ENCODE peak calls at places on chromosome 20, in seven cellular contexts. R, X, G, T, I, L and Z are unnamed samples.

GRCh38 chr20:406200-407096 is 1.7 kb upstream of the RBCK1 start:
- DNase-seq in G (no peak), R (no peak), X (no peak), L (no peak), I (no peak), T (no peak), Z (no peak)

GRCh38 chr20:56580226-56580625 is 47.2 kb downstream of the FAM209B start:
- DNase-seq in I (no peak), T (no peak), X (no peak), G (no peak), R (no peak), L (no peak), Z (no peak)

GRCh38 chr20:51154708-51155690 is 132.1 kb upstream of the KCNG1 start:
- DNase-seq in L (no peak), G (no peak), R (no peak), I (no peak), X (no peak), T (no peak), Z (no peak)

GRCh38 chr20:46350986-46351267 is 42.6 kb upstream of the CDH22 start:
- DNase-seq in I (no peak), G (no peak), X (no peak), R (no peak), L (no peak), T (no peak), Z (no peak)

GRCh38 chr20:49319204-49319809 is 41.5 kb upstream of the ZNFX1 start:
- DNase-seq in T (no peak), I (no peak), L (no peak), G (no peak), R (no peak), X (no peak), Z (no peak)

GRCh38 chr20:41428285-41428684 is 61.7 kb upstream of the EMILIN3 start:
- DNase-seq in L (no peak), X (peak), T (no peak), I (peak), R (no peak), G (peak), Z (peak)

GRCh38 chr20:63860325-63861051 is 810 bp upstream of the ABHD16B start:
- DNase-seq in L (no peak), I (no peak), G (no peak), X (no peak), R (no peak), T (no peak), Z (no peak)

GRCh38 chr20:63772781-63773520 is 33.4 kb downstream of the SLC2A4RG start:
- DNase-seq in R (no peak), L (no peak), I (no peak), X (no peak), T (no peak), G (peak), Z (no peak)

GRCh38 chr20:44834693-44835092 is 24.3 kb upstream of the RIMS4 start:
- DNase-seq in T (no peak), L (no peak), G (no peak), I (no peak), R (no peak), X (no peak), Z (no peak)

GRCh38 chr20:39105551-39105950 is 143.4 kb downstream of the DHX35 start:
- DNase-seq in T (no peak), I (no peak), X (no peak), G (no peak), L (no peak), R (no peak), Z (no peak)

GRCh38 chr20:32387262-32387661 is 29.1 kb downstream of the ASXL1 start:
- DNase-seq in X (peak), R (no peak), G (no peak), L (no peak), T (no peak), I (no peak), Z (peak)

GRCh38 chr20:34834459-34834893 is 9.0 kb upstream of the NCOA6 start:
- DNase-seq in X (no peak), T (no peak), R (no peak), L (no peak), G (peak), I (no peak), Z (no peak)

GRCh38 chr20:5844063-5844681 is 94.0 kb downstream of the SHLD1 start:
- DNase-seq in T (no peak), L (no peak), I (peak), G (peak), X (peak), R (no peak), Z (peak)

GRCh38 chr20:6559791-6560190 is 207.7 kb upstream of the BMP2 start:
- DNase-seq in L (no peak), T (no peak), X (no peak), I (no peak), G (peak), R (no peak), Z (no peak)

GRCh38 chr20:51969191-51969590 is 166.9 kb upstream of the SALL4 start:
- DNase-seq in G (no peak), T (no peak), L (no peak), X (no peak), I (no peak), R (no peak), Z (no peak)

GRCh38 chr20:59811681-59812171 is 121.7 kb downstream of the SYCP2 start:
- DNase-seq in R (no peak), G (no peak), I (no peak), L (no peak), X (no peak), T (no peak), Z (no peak)

GRCh38 chr20:35991142-35991771 is 22.9 kb downstream of the CNBD2 start:
- DNase-seq in X (no peak), R (no peak), G (peak), L (no peak), I (peak), T (no peak), Z (no peak)

GRCh38 chr20:62741191-62741676 is 32.6 kb downstream of the NTSR1 start:
- DNase-seq in L (no peak), G (peak), R (no peak), I (no peak), T (no peak), X (no peak), Z (no peak)

GRCh38 chr20:19274412-19275015 is 62.1 kb downstream of the SLC24A3 start:
- DNase-seq in X (no peak), G (peak), R (no peak), L (no peak), T (peak), I (no peak), Z (no peak)

GRCh38 chr20:64102647-64103354 is 4.6 kb downstream of the NPBWR2 start:
- DNase-seq in X (no peak), I (no peak), G (no peak), T (no peak), L (no peak), R (no peak), Z (no peak)

GRCh38 chr20:14288341-14289330 is 48.8 kb downstream of the FLRT3 start:
- DNase-seq in G (peak), X (no peak), I (no peak), L (no peak), T (no peak), R (no peak), Z (peak)

GRCh38 chr20:50014570-50015562 is 32.1 kb downstream of the SNAI1 start:
- DNase-seq in G (no peak), L (no peak), T (no peak), X (no peak), I (no peak), R (no peak), Z (no peak)

GRCh38 chr20:1317545-1318255 is 11.2 kb downstream of the SDCBP2 start:
- DNase-seq in G (peak), R (no peak), L (no peak), T (no peak), I (no peak), X (no peak), Z (no peak)

GRCh38 chr20:13868331-13868730 is 83.5 kb downstream of the NDUFAF5 start:
- DNase-seq in T (no peak), I (no peak), R (peak), L (no peak), G (peak), X (no peak), Z (peak)

GRCh38 chr20:1083431-1084080 is 34.8 kb upstream of the PSMF1 start:
- DNase-seq in X (no peak), L (no peak), I (no peak), R (no peak), G (peak), T (no peak), Z (no peak)

GRCh38 chr20:51450221-51450712 is 92.3 kb downstream of the NFATC2 start:
- DNase-seq in X (no peak), L (no peak), I (no peak), R (no peak), G (no peak), T (no peak), Z (no peak)

GRCh38 chr20:25270829-25271251 is 23.0 kb downstream of the PYGB start:
- DNase-seq in R (no peak), I (no peak), G (no peak), T (no peak), L (no peak), X (no peak), Z (no peak)